ENCODE peak calls at places on chromosome 22, in six cellular contexts. R is HEK293T, K is GM12878, J is IMR-90, O is K562, F is HepG2. X is an unnamed sample.

GRCh38 chr22:32476286-32476685 is 1.7 kb downstream of the FBXO7 start:
- DNase-seq in K (no peak), J (no peak), F (no peak), O (no peak), R (no peak), X (no peak)

GRCh38 chr22:50445071-50445879 is 29.6 kb downstream of the SBF1 start:
- DNase-seq in R (no peak), K (no peak), F (no peak), O (peak; percentile 24), J (no peak), X (no peak)

GRCh38 chr22:32967285-32968101 is 90.7 kb downstream of the SYN3 start:
- DNase-seq in R (no peak), J (no peak), O (no peak), F (peak; percentile 93), K (no peak), X (no peak)

GRCh38 chr22:32079110-32080089 is 36.3 kb downstream of the SLC5A1 start:
- DNase-seq in F (no peak), J (peak; percentile 68), K (no peak), O (no peak), R (no peak), X (peak; percentile 65)

GRCh38 chr22:31912402-31912733 is 32.0 kb upstream of the YWHAH start:
- DNase-seq in K (no peak), F (no peak), R (no peak), O (no peak), J (peak; percentile 16), X (no peak)

GRCh38 chr22:47200273-47201051 is 438.0 kb downstream of the TBC1D22A start:
- DNase-seq in O (no peak), J (no peak), F (no peak), K (no peak), R (no peak), X (no peak)

GRCh38 chr22:23837911-23838685 is 708 bp downstream of the DERL3 start:
- DNase-seq in O (peak; percentile 18), K (no peak), F (no peak), J (no peak), R (no peak), X (no peak)

GRCh38 chr22:40432625-40433024 is 62.2 kb downstream of the SGSM3 start:
- DNase-seq in F (no peak), R (no peak), K (no peak), O (no peak), J (no peak), X (no peak)

GRCh38 chr22:23206915-23207314 is 26.6 kb downstream of the BCR start:
- DNase-seq in K (no peak), F (no peak), O (peak; percentile 54), J (no peak), R (no peak), X (no peak)

GRCh38 chr22:30286813-30287625 is 2.3 kb downstream of the CASTOR1 start:
- DNase-seq in K (no peak), F (peak; percentile 45), R (peak; percentile 86), J (peak; percentile 46), O (peak; percentile 71), X (peak; percentile 73)

DNA sequence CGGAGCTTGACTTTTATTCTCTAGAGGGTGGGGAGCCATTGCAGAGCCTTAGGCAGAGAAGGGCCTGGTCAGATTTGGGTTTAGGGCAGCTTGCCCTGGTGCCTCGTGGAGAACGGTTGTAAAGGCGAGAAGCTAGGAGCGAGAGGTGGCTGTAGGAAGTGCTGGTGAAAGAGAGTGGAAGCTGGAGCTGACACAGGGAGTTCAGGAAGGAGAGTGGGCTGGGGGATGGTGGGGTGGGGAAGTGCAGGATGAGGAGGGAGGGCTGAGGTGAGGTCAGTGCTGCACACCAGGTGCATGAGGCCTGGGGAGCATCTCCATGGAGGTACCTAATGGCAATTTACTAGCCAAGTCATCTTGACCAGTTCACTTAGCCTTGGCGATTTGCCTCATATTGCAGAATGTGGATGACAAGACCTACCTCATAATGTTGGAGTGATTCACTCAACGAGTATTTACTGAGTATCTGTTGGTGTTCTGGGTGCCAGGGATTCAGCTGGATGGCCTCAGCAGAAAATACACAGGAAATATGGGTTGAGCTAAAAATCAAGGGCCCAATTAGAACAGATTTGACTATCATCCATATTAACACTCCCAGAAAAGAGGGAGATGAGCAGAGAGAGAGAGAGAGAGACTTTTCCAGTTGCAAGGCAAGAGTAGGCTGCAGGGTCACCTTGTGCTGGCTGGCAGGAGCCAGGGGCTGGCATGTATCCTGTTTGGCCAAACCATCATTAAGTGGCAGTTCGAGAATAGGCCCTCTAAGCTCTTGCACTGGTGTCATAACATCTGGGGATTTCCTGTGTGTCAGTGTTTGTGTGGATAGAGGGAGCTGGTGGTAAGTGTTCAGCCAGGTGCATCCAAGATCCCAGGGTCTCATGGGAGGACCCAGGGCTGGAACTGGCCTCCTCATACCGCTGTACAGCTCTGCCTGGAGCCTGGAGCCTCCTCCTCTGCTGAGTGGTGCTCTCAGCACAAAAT is 44.4 kb upstream of the CLDN5 start:
- DNase-seq in F (no peak), O (peak; percentile 33), K (no peak), R (no peak), J (peak; percentile 95), X (peak; percentile 40)
- TF ChIP-seq BHLHE40 in F (no peak), O (no peak), K (no peak), R (no peak), J (no peak), X (no peak)

GRCh38 chr22:44842417-44842816 is 90.0 kb downstream of the ARHGAP8 start:
- DNase-seq in J (no peak), O (no peak), R (no peak), F (no peak), K (no peak), X (no peak)
- TF ChIP-seq BHLHE40 in J (no peak), O (no peak), R (no peak), F (peak; percentile 50), K (no peak), X (no peak)

GRCh38 chr22:38872831-38873248 is 824 bp upstream of the CBX6 start:
- DNase-seq in F (no peak), O (peak; percentile 53), R (peak; percentile 70), J (peak; percentile 32), K (no peak), X (peak; percentile 37)
- TF ChIP-seq BHLHE40 in F (no peak), O (no peak), R (no peak), J (no peak), K (no peak), X (no peak)

GRCh38 chr22:27636716-27637503 is 164.6 kb downstream of the MN1 start:
- DNase-seq in R (no peak), O (no peak), J (no peak), F (no peak), K (no peak), X (no peak)
- TF ChIP-seq BHLHE40 in R (no peak), O (no peak), J (no peak), F (no peak), K (no peak), X (no peak)

GRCh38 chr22:49333206-49333605 is 494.5 kb downstream of the BRD1 start:
- DNase-seq in K (no peak), F (no peak), O (no peak), J (no peak), R (no peak), X (no peak)
- TF ChIP-seq BHLHE40 in K (no peak), F (no peak), O (no peak), J (no peak), R (no peak), X (no peak)

DNA sequence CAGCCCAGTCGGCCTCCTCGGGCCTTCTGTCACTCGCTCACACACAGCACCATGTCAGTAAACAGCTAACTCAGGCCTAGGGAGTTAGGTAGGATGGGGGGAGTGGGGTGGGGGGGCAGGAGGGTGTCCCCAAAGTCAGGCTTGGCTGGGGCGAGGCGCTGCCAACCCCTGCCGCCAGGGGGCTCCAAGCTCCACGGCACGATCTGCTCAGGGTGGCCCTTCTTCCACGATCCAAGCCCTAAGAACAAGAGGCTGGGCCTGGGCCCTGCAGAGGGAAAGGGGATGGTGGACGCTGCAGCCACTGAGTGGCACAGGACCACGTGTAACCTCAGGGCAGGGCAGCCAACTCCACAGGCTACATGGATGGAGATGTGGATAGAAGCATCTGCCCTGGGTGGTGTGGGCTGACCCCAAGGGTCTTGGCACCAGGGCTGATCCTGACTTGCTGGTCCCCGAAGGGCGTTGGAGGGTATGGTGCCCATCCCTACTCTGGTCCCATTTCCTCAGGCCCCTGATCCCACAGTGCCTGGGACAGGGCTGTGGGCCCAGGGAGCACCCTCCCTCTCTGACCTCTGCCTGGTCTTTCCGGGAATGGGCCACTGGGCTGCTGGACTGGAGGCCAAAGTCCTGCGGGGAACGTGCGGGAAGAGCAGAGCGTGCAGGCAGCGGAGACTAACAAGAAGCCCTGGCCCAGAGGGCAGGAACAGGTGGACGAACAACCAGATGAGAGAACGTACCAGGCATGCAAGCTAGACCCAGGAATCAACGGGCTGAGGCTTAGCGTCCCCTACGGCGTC is 29.1 kb upstream of the TXNRD2 start:
- DNase-seq in R (peak; percentile 84), F (peak; percentile 53), K (no peak), O (peak; percentile 98), J (peak; percentile 51), X (peak; percentile 62)
- TF ChIP-seq BHLHE40 in R (no peak), F (peak; percentile 79), K (no peak), O (peak; percentile 83), J (no peak), X (no peak)

GRCh38 chr22:28051787-28052356 is 132.8 kb upstream of the PITPNB start:
- DNase-seq in K (no peak), F (peak; percentile 43), R (peak; percentile 78), O (peak; percentile 41), J (peak; percentile 61), X (peak; percentile 21)
- TF ChIP-seq BHLHE40 in K (no peak), F (no peak), R (no peak), O (no peak), J (no peak), X (no peak)

GRCh38 chr22:42280140-42280539 is 9.7 kb upstream of the TCF20 start:
- DNase-seq in O (no peak), K (no peak), F (no peak), R (no peak), J (no peak), X (no peak)

GRCh38 chr22:42275970-42276369 is 5.5 kb upstream of the TCF20 start:
- DNase-seq in K (no peak), F (no peak), J (no peak), O (no peak), R (no peak), X (no peak)

GRCh38 chr22:42279425-42280020 is 9.1 kb upstream of the TCF20 start:
- DNase-seq in O (no peak), J (no peak), K (no peak), R (no peak), F (no peak), X (no peak)

GRCh38 chr22:42277232-42277753 is 6.8 kb upstream of the TCF20 start:
- DNase-seq in F (no peak), K (no peak), R (no peak), O (no peak), J (no peak), X (no peak)

GRCh38 chr22:42277988-42278776 is 7.7 kb upstream of the TCF20 start:
- DNase-seq in F (no peak), R (no peak), J (no peak), K (no peak), O (no peak), X (no peak)
- TF ChIP-seq BHLHE40 in F (no peak), R (no peak), J (no peak), K (peak; percentile 25), O (no peak), X (no peak)

GRCh38 chr22:19844423-19845368 is 10.0 kb downstream of the GNB1L start:
- DNase-seq in F (no peak), O (no peak), K (no peak), R (no peak), J (peak; percentile 40), X (no peak)
- TF ChIP-seq BHLHE40 in F (no peak), O (no peak), K (no peak), R (no peak), J (no peak), X (no peak)

X was measured in A549.